ENCODE peak calls at places on chromosomes 4 and X, in five cellular contexts. One of them, this sample, is unnamed.

GRCh38 chr4:48228887-48229462 is 40.7 kb downstream of the TEC start:
- DNase-seq in HCT116: no peak
- DNase-seq in hepatocyte: no peak
- DNase-seq in kidney epithelial cell: no peak
- DNase-seq in lower lobe of right lung: no peak
- DNase-seq in this sample: no peak

GRCh38 chr4:13866881-13867280 is 239.4 kb upstream of the BOD1L1 start:
- DNase-seq in lower lobe of right lung: no peak
- DNase-seq in hepatocyte: no peak
- DNase-seq in kidney epithelial cell: no peak
- DNase-seq in HCT116: no peak
- DNase-seq in this sample: no peak

GRCh38 chr4:111778543-111778942 is 366.7 kb upstream of the FAM241A start:
- DNase-seq in lower lobe of right lung: no peak
- DNase-seq in HCT116: peak
- DNase-seq in hepatocyte: no peak
- DNase-seq in kidney epithelial cell: no peak
- DNase-seq in this sample: no peak

GRCh38 chrX:129593137-129593536 is 53.1 kb downstream of the OCRL start:
- DNase-seq in HCT116: no peak
- DNase-seq in hepatocyte: no peak
- DNase-seq in kidney epithelial cell: no peak
- DNase-seq in lower lobe of right lung: no peak
- DNase-seq in this sample: no peak

GRCh38 chr4:71607780-71608673 is 175.9 kb downstream of the GC start:
- DNase-seq in kidney epithelial cell: peak
- DNase-seq in lower lobe of right lung: no peak
- DNase-seq in hepatocyte: peak
- DNase-seq in HCT116: no peak
- DNase-seq in this sample: peak

GRCh38 chrX:154748712-154749339 is 2.1 kb downstream of the GAB3 start:
- DNase-seq in HCT116: no peak
- DNase-seq in kidney epithelial cell: no peak
- DNase-seq in hepatocyte: peak
- DNase-seq in lower lobe of right lung: no peak
- DNase-seq in this sample: no peak

GRCh38 chr4:1264942-1265341 is 16.0 kb upstream of the CTBP1 start:
- DNase-seq in hepatocyte: no peak
- DNase-seq in HCT116: no peak
- DNase-seq in lower lobe of right lung: no peak
- DNase-seq in kidney epithelial cell: no peak
- DNase-seq in this sample: no peak

GRCh38 chr4:1336079-1336478 is 10.9 kb upstream of the UVSSA start:
- DNase-seq in HCT116: no peak
- DNase-seq in lower lobe of right lung: no peak
- DNase-seq in kidney epithelial cell: no peak
- DNase-seq in hepatocyte: no peak
- DNase-seq in this sample: no peak

GRCh38 chrX:141278306-141278705 is 36.0 kb upstream of the SPANXC start:
- DNase-seq in hepatocyte: peak
- DNase-seq in HCT116: no peak
- DNase-seq in kidney epithelial cell: no peak
- DNase-seq in lower lobe of right lung: no peak
- DNase-seq in this sample: no peak

GRCh38 chr4:125368684-125369083 is 53.9 kb downstream of the FAT4 start:
- DNase-seq in kidney epithelial cell: no peak
- DNase-seq in HCT116: no peak
- DNase-seq in hepatocyte: peak
- DNase-seq in lower lobe of right lung: no peak
- DNase-seq in this sample: no peak

GRCh38 chr4:1204828-1205591 is 32.6 kb upstream of the SPON2 start:
- DNase-seq in hepatocyte: peak
- DNase-seq in HCT116: no peak
- DNase-seq in lower lobe of right lung: peak
- DNase-seq in kidney epithelial cell: no peak
- DNase-seq in this sample: no peak

GRCh38 chrX:16946971-16947562 is 609 bp downstream of the REPS2 start:
- DNase-seq in lower lobe of right lung: peak
- DNase-seq in kidney epithelial cell: no peak
- DNase-seq in HCT116: no peak
- DNase-seq in hepatocyte: no peak
- DNase-seq in this sample: no peak

GRCh38 chrX:140050906-140051305 is 85.6 kb upstream of the CXorf66 start:
- DNase-seq in kidney epithelial cell: no peak
- DNase-seq in HCT116: no peak
- DNase-seq in lower lobe of right lung: no peak
- DNase-seq in hepatocyte: no peak
- DNase-seq in this sample: peak

GRCh38 chr4:83599183-83599582 is 63.3 kb downstream of the GPAT3 start:
- DNase-seq in HCT116: peak
- DNase-seq in hepatocyte: no peak
- DNase-seq in lower lobe of right lung: no peak
- DNase-seq in kidney epithelial cell: no peak
- DNase-seq in this sample: peak

GRCh38 chr4:17376205-17376604 is 135.7 kb downstream of the QDPR start:
- DNase-seq in hepatocyte: no peak
- DNase-seq in lower lobe of right lung: no peak
- DNase-seq in HCT116: no peak
- DNase-seq in kidney epithelial cell: no peak
- DNase-seq in this sample: no peak

GRCh38 chrX:112636951-112637541 is 42.7 kb downstream of the LHFPL1 start:
- DNase-seq in kidney epithelial cell: no peak
- DNase-seq in hepatocyte: no peak
- DNase-seq in HCT116: no peak
- DNase-seq in lower lobe of right lung: no peak
- DNase-seq in this sample: no peak

GRCh38 chr4:134313591-134313990 is 112.0 kb upstream of the PABPC4L start:
- DNase-seq in kidney epithelial cell: no peak
- DNase-seq in HCT116: no peak
- DNase-seq in hepatocyte: no peak
- DNase-seq in lower lobe of right lung: no peak
- DNase-seq in this sample: no peak

GRCh38 chr4:513327-513726 is 14.3 kb downstream of the PIGG start:
- DNase-seq in HCT116: no peak
- DNase-seq in lower lobe of right lung: no peak
- DNase-seq in hepatocyte: no peak
- DNase-seq in kidney epithelial cell: no peak
- DNase-seq in this sample: no peak

GRCh38 chr4:173252024-173252935 is 81.9 kb downstream of the HMGB2 start:
- DNase-seq in kidney epithelial cell: peak
- DNase-seq in HCT116: peak
- DNase-seq in lower lobe of right lung: no peak
- DNase-seq in hepatocyte: peak
- DNase-seq in this sample: peak

GRCh38 chr4:101345271-101345595 is 2.1 kb downstream of the PPP3CA start:
- DNase-seq in lower lobe of right lung: no peak
- DNase-seq in HCT116: no peak
- DNase-seq in hepatocyte: no peak
- DNase-seq in kidney epithelial cell: no peak
- DNase-seq in this sample: no peak

GRCh38 chr4:121898150-121898549 is 27.9 kb upstream of the BBS7 start:
- DNase-seq in hepatocyte: no peak
- DNase-seq in lower lobe of right lung: no peak
- DNase-seq in kidney epithelial cell: no peak
- DNase-seq in HCT116: peak
- DNase-seq in this sample: no peak

GRCh38 chr4:19945979-19946380 is 305.7 kb upstream of the SLIT2 start:
- DNase-seq in kidney epithelial cell: peak
- DNase-seq in HCT116: peak
- DNase-seq in hepatocyte: peak
- DNase-seq in lower lobe of right lung: no peak
- DNase-seq in this sample: no peak

GRCh38 chr4:34512631-34513030 is 1731.7 kb downstream of the ARAP2 start:
- DNase-seq in hepatocyte: no peak
- DNase-seq in lower lobe of right lung: no peak
- DNase-seq in HCT116: no peak
- DNase-seq in kidney epithelial cell: no peak
- DNase-seq in this sample: no peak

GRCh38 chr4:133641191-133641590 is 492.1 kb downstream of the PCDH10 start:
- DNase-seq in lower lobe of right lung: no peak
- DNase-seq in kidney epithelial cell: no peak
- DNase-seq in hepatocyte: no peak
- DNase-seq in HCT116: no peak
- DNase-seq in this sample: no peak

GRCh38 chr4:85607624-85608023 is 132.7 kb downstream of the ARHGAP24 start:
- DNase-seq in HCT116: no peak
- DNase-seq in lower lobe of right lung: no peak
- DNase-seq in kidney epithelial cell: no peak
- DNase-seq in hepatocyte: no peak
- DNase-seq in this sample: no peak

GRCh38 chr4:2791518-2792395 is 1.1 kb upstream of the SH3BP2 start:
- DNase-seq in kidney epithelial cell: no peak
- DNase-seq in lower lobe of right lung: peak
- DNase-seq in HCT116: no peak
- DNase-seq in hepatocyte: peak
- DNase-seq in this sample: no peak

GRCh38 chrX:46178763-46179162 is 366.5 kb downstream of the ZNF674 start:
- DNase-seq in HCT116: no peak
- DNase-seq in kidney epithelial cell: no peak
- DNase-seq in lower lobe of right lung: no peak
- DNase-seq in hepatocyte: no peak
- DNase-seq in this sample: no peak

GRCh38 chr4:119736559-119736958 is 108.0 kb upstream of the PDE5A start:
- DNase-seq in HCT116: no peak
- DNase-seq in kidney epithelial cell: no peak
- DNase-seq in lower lobe of right lung: no peak
- DNase-seq in hepatocyte: no peak
- DNase-seq in this sample: no peak

GRCh38 chr4:22957774-22958173 is 265.0 kb downstream of the GBA3 start:
- DNase-seq in kidney epithelial cell: no peak
- DNase-seq in lower lobe of right lung: no peak
- DNase-seq in hepatocyte: no peak
- DNase-seq in HCT116: no peak
- DNase-seq in this sample: no peak

GRCh38 chr4:2507855-2508254 is 28.6 kb upstream of the FAM193A start:
- DNase-seq in hepatocyte: no peak
- DNase-seq in lower lobe of right lung: no peak
- DNase-seq in kidney epithelial cell: no peak
- DNase-seq in HCT116: no peak
- DNase-seq in this sample: no peak

GRCh38 chrX:112760697-112761096 is 79.9 kb downstream of the AMOT start:
- DNase-seq in kidney epithelial cell: no peak
- DNase-seq in lower lobe of right lung: no peak
- DNase-seq in hepatocyte: no peak
- DNase-seq in HCT116: no peak
- DNase-seq in this sample: no peak

GRCh38 chr4:78956979-78957378 is 17.7 kb upstream of the PAQR3 start:
- DNase-seq in HCT116: no peak
- DNase-seq in kidney epithelial cell: no peak
- DNase-seq in lower lobe of right lung: no peak
- DNase-seq in hepatocyte: peak
- DNase-seq in this sample: no peak

DNA sequence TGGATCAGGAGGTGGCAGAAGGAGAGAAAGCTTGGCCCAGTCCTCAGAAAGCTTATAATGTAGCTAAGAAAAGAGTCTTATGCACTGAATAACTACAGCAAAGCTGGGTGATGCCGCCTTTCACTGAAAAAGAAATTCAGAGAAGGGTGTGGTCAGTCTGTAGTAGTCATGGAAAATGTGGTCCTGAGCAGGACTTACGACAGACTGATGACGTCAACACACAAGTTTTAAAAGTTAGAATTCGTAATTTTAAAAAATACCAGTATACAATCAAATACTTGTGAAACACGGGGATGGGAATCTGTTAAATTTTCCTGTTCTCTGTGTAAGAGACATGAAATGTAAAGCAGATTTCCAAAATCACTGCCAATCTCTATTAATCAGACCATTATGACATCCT is 87.0 kb upstream of the RAPGEF2 start:
- DNase-seq in kidney epithelial cell: no peak
- DNase-seq in lower lobe of right lung: no peak
- DNase-seq in HCT116: no peak
- DNase-seq in hepatocyte: no peak
- DNase-seq in this sample: no peak
- H3K4me3 ChIP-seq in kidney epithelial cell: no peak
- H3K4me3 ChIP-seq in lower lobe of right lung: no peak
- H3K4me3 ChIP-seq in HCT116: no peak
- H3K4me3 ChIP-seq in hepatocyte: no peak
- H3K4me3 ChIP-seq in this sample: no peak

GRCh38 chr4:140047017-140047640 is 106.9 kb downstream of the MAML3 start:
- DNase-seq in kidney epithelial cell: no peak
- DNase-seq in hepatocyte: no peak
- DNase-seq in lower lobe of right lung: no peak
- DNase-seq in HCT116: no peak
- DNase-seq in this sample: peak

GRCh38 chr4:140049924-140050681 is 103.9 kb downstream of the MAML3 start:
- DNase-seq in hepatocyte: no peak
- DNase-seq in HCT116: no peak
- DNase-seq in lower lobe of right lung: no peak
- DNase-seq in kidney epithelial cell: no peak
- DNase-seq in this sample: no peak

GRCh38 chr4:140047781-140048180 is 106.2 kb downstream of the MAML3 start:
- DNase-seq in HCT116: no peak
- DNase-seq in hepatocyte: no peak
- DNase-seq in lower lobe of right lung: no peak
- DNase-seq in kidney epithelial cell: no peak
- DNase-seq in this sample: no peak

GRCh38 chr4:140048419-140049022 is 105.5 kb downstream of the MAML3 start:
- DNase-seq in kidney epithelial cell: no peak
- DNase-seq in HCT116: no peak
- DNase-seq in lower lobe of right lung: no peak
- DNase-seq in hepatocyte: no peak
- DNase-seq in this sample: no peak

GRCh38 chr4:140049024-140049923 is 104.7 kb downstream of the MAML3 start:
- DNase-seq in lower lobe of right lung: no peak
- DNase-seq in hepatocyte: peak
- DNase-seq in HCT116: no peak
- DNase-seq in kidney epithelial cell: no peak
- DNase-seq in this sample: no peak
- TF ChIP-seq CTCF in lower lobe of right lung: no peak
- TF ChIP-seq CTCF in hepatocyte: no peak
- TF ChIP-seq CTCF in HCT116: no peak
- TF ChIP-seq CTCF in kidney epithelial cell: peak
- TF ChIP-seq CTCF in this sample: peak

GRCh38 chr4:176268963-176269362 is at the start of gene ASB5:
- DNase-seq in hepatocyte: no peak
- DNase-seq in kidney epithelial cell: no peak
- DNase-seq in HCT116: no peak
- DNase-seq in lower lobe of right lung: no peak
- DNase-seq in this sample: no peak
- H3K4me3 ChIP-seq in hepatocyte: no peak
- H3K4me3 ChIP-seq in kidney epithelial cell: no peak
- H3K4me3 ChIP-seq in HCT116: no peak
- H3K4me3 ChIP-seq in lower lobe of right lung: no peak
- H3K4me3 ChIP-seq in this sample: no peak

DNA sequence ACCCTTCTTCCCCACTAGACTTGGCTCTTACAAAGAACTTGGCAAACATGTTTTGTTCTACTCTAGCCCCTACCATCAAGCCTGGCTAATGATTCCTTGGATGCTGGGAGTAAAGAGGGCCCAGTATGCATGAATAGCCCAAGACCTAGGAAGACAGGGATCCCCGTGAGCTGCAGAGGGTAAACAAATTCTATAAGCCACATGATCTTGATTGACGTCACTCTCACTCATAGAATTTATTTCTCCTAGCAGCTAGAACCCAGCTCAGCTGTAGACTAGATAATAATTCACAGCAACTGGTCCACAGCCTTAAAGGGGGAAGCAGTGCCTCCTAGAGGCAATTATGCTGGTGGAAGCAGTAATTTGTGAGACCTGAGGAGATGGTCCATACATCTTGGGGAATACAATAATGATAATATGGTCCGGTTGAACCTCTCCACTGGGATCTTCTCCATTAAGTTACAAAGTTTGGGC is 16.1 kb upstream of the USO1 start:
- DNase-seq in kidney epithelial cell: no peak
- DNase-seq in HCT116: no peak
- DNase-seq in lower lobe of right lung: no peak
- DNase-seq in hepatocyte: peak
- DNase-seq in this sample: no peak
- TF ChIP-seq CTCF in kidney epithelial cell: peak
- TF ChIP-seq CTCF in HCT116: peak
- TF ChIP-seq CTCF in lower lobe of right lung: peak
- TF ChIP-seq CTCF in hepatocyte: peak
- TF ChIP-seq CTCF in this sample: no peak

This sample was measured in LNCaP clone FGC.